ENCODE peak calls at places on chromosomes 13 and 19, in five cellular contexts. V, S, C, F and L are unnamed samples.

GRCh38 chr13:80408270-80408669 is 67.3 kb upstream of the SPRY2 start:
- DNase-seq in S (no peak), V (no peak), C (no peak), F (no peak), L (no peak)

GRCh38 chr19:8302357-8302691 is 5.8 kb downstream of the CD320 start:
- DNase-seq in V (no peak), C (no peak), S (no peak), F (no peak), L (no peak)

GRCh38 chr13:51731759-51732158 is 72.2 kb downstream of the DHRS12 start:
- DNase-seq in C (no peak), S (no peak), F (no peak), V (no peak), L (no peak)

GRCh38 chr13:36725936-36726335 is 52.1 kb downstream of the SERTM1 start:
- DNase-seq in F (no peak), C (no peak), S (no peak), V (no peak), L (no peak)

GRCh38 chr13:26973281-26973680 is 198.3 kb downstream of the USP12 start:
- DNase-seq in C (no peak), F (no peak), V (no peak), S (no peak), L (no peak)

GRCh38 chr19:14347999-14348889 is 33.0 kb upstream of the ADGRE5 start:
- DNase-seq in S (peak; percentile 92), C (no peak), F (no peak), V (peak; percentile 28), L (no peak)

GRCh38 chr19:1469200-1469935 is 9.6 kb downstream of the C19orf25 start:
- DNase-seq in S (no peak), F (no peak), V (no peak), C (no peak), L (no peak)

GRCh38 chr19:53945441-53945840 is 17.3 kb upstream of the CACNG8 start:
- DNase-seq in S (peak; percentile 58), C (no peak), V (no peak), F (peak; percentile 24), L (no peak)

GRCh38 chr13:105908581-105908980 is 626.9 kb downstream of the EFNB2 start:
- DNase-seq in V (no peak), S (no peak), F (no peak), C (no peak), L (no peak)

GRCh38 chr13:46495647-46496046 is 57.3 kb upstream of the LRCH1 start:
- DNase-seq in F (no peak), S (no peak), V (no peak), C (no peak), L (no peak)

GRCh38 chr13:67100723-67101122 is 129.4 kb downstream of the PCDH9 start:
- DNase-seq in F (no peak), C (no peak), S (no peak), V (no peak), L (no peak)

GRCh38 chr19:7294571-7295212 is 478 bp upstream of the INSR start:
- DNase-seq in V (peak; percentile 65), C (no peak), F (peak; percentile 75), S (peak; percentile 66), L (no peak)

GRCh38 chr13:111590796-111591195 is 270.4 kb downstream of the TEX29 start:
- DNase-seq in S (no peak), C (no peak), V (no peak), F (no peak), L (no peak)

GRCh38 chr13:108463365-108463764 is 166.0 kb upstream of the MYO16 start:
- DNase-seq in S (no peak), F (no peak), C (peak; percentile 4), V (no peak), L (no peak)

GRCh38 chr13:21330126-21330861 is 128.8 kb downstream of the ZDHHC20 start:
- DNase-seq in F (no peak), C (peak; percentile 60), V (no peak), S (no peak), L (no peak)

GRCh38 chr19:48745208-48745995 is 1.3 kb downstream of the IZUMO1 start:
- DNase-seq in S (peak; percentile 72), F (no peak), V (peak; percentile 51), C (no peak), L (no peak)

GRCh38 chr13:33205804-33206221 is 79.7 kb downstream of the STARD13 start:
- DNase-seq in S (no peak), F (no peak), C (no peak), V (no peak), L (no peak)

GRCh38 chr13:72141845-72142470 is 275.0 kb upstream of the DACH1 start:
- DNase-seq in F (no peak), C (no peak), V (no peak), S (no peak), L (no peak)

GRCh38 chr13:41050041-41050440 is 11.3 kb upstream of the WBP4 start:
- DNase-seq in S (no peak), F (no peak), V (no peak), C (no peak), L (no peak)

GRCh38 chr19:37127999-37128820 is 44.3 kb downstream of the ZNF585A start:
- DNase-seq in V (no peak), S (no peak), C (no peak), F (no peak), L (no peak)

GRCh38 chr19:37128821-37129177 is 43.7 kb downstream of the ZNF585A start:
- DNase-seq in F (no peak), V (no peak), S (no peak), C (no peak), L (no peak)
- H3K9me3 ChIP-seq in F (peaks cover 42% of the 10 kb centered on the region), V (peaks cover 100% of the 10 kb centered on the region), S (peaks cover 96% of the 10 kb centered on the region), C (peaks cover 28% of the 10 kb centered on the region), L (peaks cover 98% of the 10 kb centered on the region)

GRCh38 chr19:50607874-50608785 is 31.6 kb downstream of the SYT3 start:
- DNase-seq in V (peak; percentile 31), F (peak; percentile 13), C (peak; percentile 15), S (peak; percentile 99), L (peak; percentile 94)
- TF ChIP-seq ZNF274 in V (no peak), F (no peak), C (no peak), S (no peak), L (no peak)

GRCh38 chr13:99974296-99974938 is 2.9 kb upstream of the ZIC5 start:
- DNase-seq in F (no peak), S (no peak), V (no peak), C (no peak), L (no peak)

GRCh38 chr13:99973163-99973785 is 1.7 kb upstream of the ZIC5 start:
- DNase-seq in F (no peak), V (no peak), S (peak; percentile 11), C (no peak), L (no peak)

GRCh38 chr13:99972190-99972731 is 694 bp upstream of the ZIC5 start:
- DNase-seq in C (no peak), F (no peak), S (no peak), V (no peak), L (no peak)

GRCh38 chr13:99974939-99975561 is 3.5 kb upstream of the ZIC5 start:
- DNase-seq in F (no peak), C (no peak), S (peak; percentile 75), V (no peak), L (no peak)

DNA sequence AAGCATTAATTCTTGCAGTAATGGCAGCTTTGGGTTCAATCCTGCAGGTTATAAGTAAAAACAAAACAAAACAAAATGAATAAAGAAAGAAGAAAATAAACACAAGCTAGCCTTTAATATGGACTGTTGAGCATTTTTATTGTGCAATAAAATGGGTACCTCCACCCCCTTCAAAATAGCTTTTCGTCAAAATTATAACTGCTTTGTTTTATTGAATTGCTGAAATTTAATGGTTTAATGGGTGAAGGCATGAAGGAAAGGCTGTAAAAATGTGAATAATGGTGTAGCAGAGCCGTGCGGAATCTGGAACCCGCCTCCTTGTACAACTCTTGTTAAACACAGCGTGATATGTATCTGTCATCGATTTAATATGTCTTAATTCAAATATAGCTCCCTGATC is 2.2 kb upstream of the ZIC5 start:
- DNase-seq in F (no peak), V (no peak), S (peak; percentile 8), C (no peak), L (no peak)
- H3K9me3 ChIP-seq in F (no peaks in the 10 kb centered on the region), V (no peaks in the 10 kb centered on the region), S (no peaks in the 10 kb centered on the region), C (peaks cover 5% of the 10 kb centered on the region), L (no peaks in the 10 kb centered on the region)

GRCh38 chr19:12954150-12954962 is 2.7 kb downstream of the GADD45GIP1 start:
- DNase-seq in S (no peak), V (no peak), F (no peak), C (no peak), L (no peak)
- TF ChIP-seq ZNF274 in S (no peak), V (no peak), F (no peak), C (no peak), L (no peak)

GRCh38 chr19:23222998-23223652 is 27.1 kb downstream of the ZNF724 start:
- DNase-seq in F (no peak), C (no peak), V (peak; percentile 0), S (no peak), L (no peak)
- H3K9me3 ChIP-seq in F (peaks cover 26% of the 10 kb centered on the region), C (peaks cover 33% of the 10 kb centered on the region), V (peaks cover 82% of the 10 kb centered on the region), S (peaks cover 64% of the 10 kb centered on the region), L (peaks cover 100% of the 10 kb centered on the region)

GRCh38 chr13:31946091-31946770 is 85.3 kb upstream of the FRY start:
- DNase-seq in V (no peak), F (no peak), C (no peak), S (no peak), L (no peak)

GRCh38 chr13:31947506-31947905 is 84.1 kb upstream of the FRY start:
- DNase-seq in F (no peak), S (no peak), V (no peak), C (no peak), L (no peak)

GRCh38 chr13:31944262-31945160 is 87.1 kb upstream of the FRY start:
- DNase-seq in S (no peak), V (no peak), F (no peak), C (no peak), L (no peak)

GRCh38 chr13:31945202-31945978 is 86.2 kb upstream of the FRY start:
- DNase-seq in F (no peak), V (no peak), S (no peak), C (no peak), L (no peak)

GRCh38 chr13:31947105-31947504 is 84.5 kb upstream of the FRY start:
- DNase-seq in V (no peak), C (no peak), F (no peak), S (no peak), L (no peak)
- TF ChIP-seq ZNF274 in V (no peak), C (no peak), F (no peak), S (no peak), L (no peak)

DNA sequence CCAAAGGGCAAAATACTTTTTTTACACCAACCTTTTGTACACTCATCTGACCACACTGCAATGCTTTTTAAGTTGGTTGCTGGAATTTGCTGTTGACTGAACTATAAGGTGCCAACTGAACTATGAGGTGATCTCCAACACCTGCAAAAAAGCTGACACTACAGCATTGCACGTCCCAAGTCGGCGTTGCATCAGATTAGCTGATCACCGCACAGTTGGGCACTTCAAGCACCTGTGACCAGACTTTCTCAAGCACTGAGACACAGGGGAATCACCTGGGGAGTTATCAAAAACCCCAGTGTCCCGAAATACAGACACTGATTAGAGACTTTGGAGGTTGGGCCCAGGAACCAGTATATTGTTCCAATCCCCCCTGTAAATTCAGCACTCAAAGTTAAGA is 1.1 kb downstream of the NLRP11 start:
- DNase-seq in F (peak; percentile 41), S (no peak), C (no peak), V (no peak), L (no peak)
- H3K9me3 ChIP-seq in F (no peaks in the 10 kb centered on the region), S (peaks cover 61% of the 10 kb centered on the region), C (no peaks in the 10 kb centered on the region), V (no peaks in the 10 kb centered on the region), L (no peaks in the 10 kb centered on the region)

GRCh38 chr13:113777311-113778260 is 18.6 kb downstream of the TMEM255B start:
- DNase-seq in V (no peak), F (no peak), S (peak; percentile 84), C (no peak), L (peak; percentile 38)
- TF ChIP-seq ZNF274 in V (no peak), F (no peak), S (no peak), C (no peak), L (no peak)